ENCODE peak calls at places on chromosomes 16 and 17, in five cellular contexts. X is adrenal gland, U is A549, I is uterus, W is osteoblast. M is an unnamed sample.
A peak's percentile ranks its signal among the peaks of the same experiment; 100 is the strongest.

GRCh38 chr16:85166699-85167588 is 54.7 kb upstream of the CIBAR2 start:
- DNase-seq in X (no peak), U (no peak), I (no peak), W (peak; percentile 53), M (no peak)

GRCh38 chr17:82496529-82497434 is 22.8 kb upstream of the FOXK2 start:
- DNase-seq in X (peak; percentile 98), U (peak; percentile 96), I (peak; percentile 96), W (peak; percentile 99), M (peak; percentile 99)

GRCh38 chr17:78475211-78475610 is 96.8 kb downstream of the PGS1 start:
- DNase-seq in X (no peak), U (no peak), I (no peak), W (no peak), M (no peak)

GRCh38 chr16:4519274-4520058 is 19.1 kb downstream of the CDIP1 start:
- DNase-seq in X (no peak), U (no peak), I (no peak), W (peak; percentile 32), M (no peak)

GRCh38 chr16:4558026-4558425 is 1.9 kb downstream of the C16orf96 start:
- DNase-seq in X (no peak), U (no peak), I (no peak), W (no peak), M (no peak)

GRCh38 chr17:37541880-37542675 is 52.4 kb downstream of the DUSP14 start:
- DNase-seq in X (no peak), U (no peak), I (no peak), W (peak; percentile 85), M (no peak)

GRCh38 chr17:40932608-40933007 is 4.8 kb downstream of the KRT23 start:
- DNase-seq in X (no peak), U (no peak), I (no peak), W (no peak), M (no peak)

GRCh38 chr16:12420661-12421209 is 383.0 kb downstream of the CPPED1 start:
- DNase-seq in X (no peak), U (no peak), I (no peak), W (no peak), M (no peak)

GRCh38 chr17:77602062-77602746 is 356.3 kb upstream of the TNRC6C start:
- DNase-seq in X (peak; percentile 67), U (no peak), I (peak; percentile 61), W (peak; percentile 96), M (peak; percentile 31)

GRCh38 chr17:47203984-47204721 is 5.0 kb upstream of the MYL4 start:
- DNase-seq in X (no peak), U (no peak), I (no peak), W (no peak), M (peak; percentile 36)

GRCh38 chr16:48295493-48296281 is 48.3 kb upstream of the ABCC11 start:
- DNase-seq in X (no peak), U (no peak), I (no peak), W (no peak), M (no peak)

GRCh38 chr16:28189237-28189636 is 22.5 kb downstream of the XPO6 start:
- DNase-seq in X (no peak), U (no peak), I (no peak), W (no peak), M (no peak)

GRCh38 chr16:51048544-51048943 is 102.5 kb downstream of the SALL1 start:
- DNase-seq in X (no peak), U (no peak), I (no peak), W (no peak), M (no peak)

GRCh38 chr17:42389135-42389417 is 834 bp upstream of the STAT3 start:
- DNase-seq in X (no peak), U (no peak), I (no peak), W (peak; percentile 50), M (no peak)

GRCh38 chr16:57364143-57364542 is 5.6 kb downstream of the CCL22 start:
- DNase-seq in X (no peak), U (no peak), I (no peak), W (peak; percentile 69), M (no peak)

GRCh38 chr17:79005063-79005861 is 4.3 kb downstream of the CANT1 start:
- DNase-seq in X (peak; percentile 55), U (no peak), I (peak; percentile 10), W (peak; percentile 76), M (no peak)

GRCh38 chr16:77306050-77306616 is 106.9 kb downstream of the SYCE1L start:
- DNase-seq in X (no peak), U (no peak), I (no peak), W (no peak), M (no peak)

GRCh38 chr17:31595666-31596381 is 204.3 kb downstream of the RAB11FIP4 start:
- DNase-seq in X (no peak), U (no peak), I (no peak), W (peak; percentile 44), M (no peak)

GRCh38 chr16:492211-492875 is 35.2 kb upstream of the CAPN15 start:
- DNase-seq in X (no peak), U (no peak), I (no peak), W (peak; percentile 53), M (no peak)

GRCh38 chr17:51481370-51481769 is 221.0 kb downstream of the UTP18 start:
- DNase-seq in X (no peak), U (no peak), I (no peak), W (no peak), M (no peak)

GRCh38 chr16:14494396-14494795 is 135.7 kb downstream of the PARN start:
- DNase-seq in X (no peak), U (no peak), I (no peak), W (no peak), M (no peak)

GRCh38 chr16:593807-594206 is 3.9 kb downstream of the RAB40C start:
- DNase-seq in X (no peak), U (no peak), I (no peak), W (no peak), M (no peak)

GRCh38 chr17:27635275-27635823 is 4.4 kb downstream of the LGALS9 start:
- DNase-seq in X (no peak), U (no peak), I (no peak), W (no peak), M (no peak)

GRCh38 chr17:41687828-41688640 is 651 bp upstream of the EIF1 start:
- DNase-seq in X (peak; percentile 91), U (no peak), I (peak; percentile 58), W (peak; percentile 72), M (no peak)

GRCh38 chr16:89139907-89140361 is 31.6 kb upstream of the CDH15 start:
- DNase-seq in X (no peak), U (no peak), I (no peak), W (peak; percentile 57), M (no peak)

GRCh38 chr16:30896203-30896889 is at the start of gene CTF1:
- DNase-seq in X (peak; percentile 82), U (no peak), I (peak; percentile 90), W (peak; percentile 97), M (peak; percentile 88)

GRCh38 chr17:4319221-4319620 is 47.3 kb downstream of the UBE2G1 start:
- DNase-seq in X (no peak), U (no peak), I (no peak), W (no peak), M (no peak)
- H3K4me1 ChIP-seq in X (peaks cover 22% of the 10 kb centered on the region), U (peaks cover 22% of the 10 kb centered on the region), I (no peaks in the 10 kb centered on the region), W (peaks cover 6% of the 10 kb centered on the region), M (peaks cover 4% of the 10 kb centered on the region)

GRCh38 chr17:64328875-64329405 is 61.7 kb downstream of the PECAM1 start:
- DNase-seq in X (no peak), U (no peak), I (no peak), W (no peak), M (no peak)

GRCh38 chr17:64326030-64326419 is 63.0 kb upstream of the TEX2 start:
- DNase-seq in X (no peak), U (no peak), I (no peak), W (no peak), M (no peak)

GRCh38 chr17:64326420-64327054 is 63.5 kb upstream of the TEX2 start:
- DNase-seq in X (peak; percentile 73), U (no peak), I (peak; percentile 55), W (no peak), M (no peak)

GRCh38 chr17:64328036-64328874 is 62.4 kb downstream of the PECAM1 start:
- DNase-seq in X (no peak), U (no peak), I (no peak), W (no peak), M (no peak)

DNA sequence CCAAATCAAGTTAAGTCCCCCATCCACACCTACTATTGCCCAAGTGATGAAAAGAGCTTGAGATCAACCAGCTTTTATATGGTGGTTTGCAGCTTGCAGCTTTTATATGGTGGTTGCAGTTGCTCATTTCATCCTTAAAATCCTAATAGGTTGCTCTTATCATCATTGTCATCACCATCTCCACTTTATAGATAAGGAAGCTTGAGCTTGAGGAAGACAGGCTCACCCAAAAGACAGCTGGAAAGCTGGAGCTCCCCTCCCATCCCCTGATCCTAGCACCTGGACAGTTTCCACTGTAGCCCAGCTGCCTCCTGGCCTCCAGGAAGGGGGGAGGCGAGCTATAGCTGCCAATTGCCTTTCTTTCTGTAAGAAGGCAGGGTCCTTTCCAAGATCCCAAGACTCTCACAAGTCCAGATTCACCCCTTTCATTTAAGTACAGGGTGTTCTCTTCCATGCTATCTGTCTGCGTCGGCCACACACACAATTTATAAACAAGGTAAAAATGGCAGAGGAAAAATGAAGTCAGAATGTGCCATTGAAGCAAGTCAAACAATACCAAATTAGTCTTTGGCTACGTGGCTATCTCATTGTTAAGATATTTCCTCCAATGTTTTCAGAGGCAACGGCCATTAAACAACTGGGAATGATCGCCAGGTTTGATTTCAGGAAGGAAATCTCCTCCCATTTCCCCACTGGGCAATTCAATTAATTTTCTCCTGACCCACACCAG is 63.3 kb downstream of the PECAM1 start:
- DNase-seq in X (no peak), U (no peak), I (peak; percentile 50), W (no peak), M (no peak)
- H3K27ac ChIP-seq in X (no peak overlapping the region), U (no peak overlapping the region), I (peak overlapping the region; percentile 78), W (peak overlapping the region; percentile 48), M (no peak overlapping the region)

DNA sequence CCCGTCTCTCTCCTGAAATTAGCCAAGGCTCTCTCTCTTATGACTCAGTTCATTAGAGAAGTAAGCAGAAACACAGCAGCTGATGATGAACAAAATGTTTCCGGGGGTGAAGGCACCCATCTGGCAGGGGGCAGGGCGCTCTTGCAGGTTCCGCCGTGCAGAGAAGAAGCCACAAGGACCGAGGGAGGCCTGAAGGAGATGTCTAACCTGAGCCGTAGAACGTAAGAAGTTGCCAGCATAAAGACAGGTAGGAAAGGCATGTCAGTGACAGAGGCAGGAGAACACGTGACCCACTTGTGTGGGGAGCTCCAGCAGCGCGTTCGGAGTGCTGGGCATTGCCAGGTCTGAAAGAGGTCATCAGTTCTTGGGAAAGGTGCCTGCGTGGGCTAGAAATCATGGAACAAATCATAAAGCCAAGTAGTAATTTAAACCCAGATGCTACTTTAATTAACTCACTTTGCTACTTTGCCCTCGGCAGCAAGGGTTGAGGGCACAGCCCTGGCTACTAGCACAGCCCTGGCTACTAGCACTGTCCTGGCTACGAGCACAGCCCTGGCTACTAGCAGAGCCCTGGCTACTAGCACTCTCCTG is 198.6 kb downstream of the RPTOR start:
- DNase-seq in X (peak; percentile 80), U (no peak), I (no peak), W (no peak), M (no peak)
- H3K4me3 ChIP-seq in X (no peak overlapping the region), U (no peak overlapping the region), I (no peak overlapping the region), W (no peak overlapping the region), M (no peak overlapping the region)

DNA sequence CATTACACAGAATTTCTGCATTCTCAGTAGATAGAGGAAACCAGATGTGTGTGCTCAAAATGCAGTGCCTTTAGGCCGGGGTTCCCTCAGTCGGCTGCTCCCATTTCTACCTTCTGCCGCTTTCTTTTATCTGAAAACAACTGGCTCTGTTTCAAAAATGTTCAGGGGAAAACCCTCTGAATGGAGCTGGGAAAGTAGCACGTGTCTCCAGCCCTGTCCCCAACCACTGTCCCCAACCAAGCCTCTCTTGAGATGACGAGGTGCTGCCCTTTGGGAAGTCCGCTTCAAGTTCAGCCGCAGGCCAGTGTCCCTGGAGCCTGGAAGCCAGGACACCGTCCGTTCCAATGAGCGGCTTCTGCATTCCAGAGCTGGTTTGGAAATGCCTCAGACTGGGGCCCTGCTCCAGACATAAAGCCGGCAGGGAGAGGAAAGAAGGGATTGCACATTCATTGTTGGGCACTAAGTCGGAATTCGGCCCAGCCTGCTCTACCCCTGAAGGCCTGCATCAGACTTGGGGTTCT is 111.2 kb downstream of the BANP start:
- DNase-seq in X (peak; percentile 74), U (no peak), I (peak; percentile 56), W (peak; percentile 99), M (peak; percentile 88)
- H3K4me1 ChIP-seq in X (no peaks in the 10 kb centered on the region), U (no peaks in the 10 kb centered on the region), I (peaks cover 5% of the 10 kb centered on the region), W (peaks cover 20% of the 10 kb centered on the region), M (peaks cover 32% of the 10 kb centered on the region)